ENCODE peak calls at places on chromosomes 3 and 15, in five cellular contexts. One of them, this sample, is unnamed.

GRCh38 chr3:186432189-186432588 is 70.2 kb upstream of the DGKG start:
- DNase-seq in heart left ventricle: no peak
- DNase-seq in GM20000: peak; percentile 38
- DNase-seq in spleen: no peak
- DNase-seq in osteoblast: peak; percentile 79
- DNase-seq in this sample: no peak

GRCh38 chr3:141939759-141940158 is 63.3 kb downstream of the ATP1B3 start:
- DNase-seq in heart left ventricle: no peak
- DNase-seq in GM20000: no peak
- DNase-seq in spleen: peak; percentile 32
- DNase-seq in osteoblast: no peak
- DNase-seq in this sample: no peak

GRCh38 chr3:140553591-140553990 is 124.3 kb upstream of the TRIM42 start:
- DNase-seq in heart left ventricle: no peak
- DNase-seq in GM20000: no peak
- DNase-seq in spleen: no peak
- DNase-seq in osteoblast: no peak
- DNase-seq in this sample: no peak

GRCh38 chr3:156131241-156131640 is 10.9 kb downstream of the KCNAB1 start:
- DNase-seq in heart left ventricle: no peak
- DNase-seq in GM20000: no peak
- DNase-seq in spleen: no peak
- DNase-seq in osteoblast: no peak
- DNase-seq in this sample: no peak

GRCh38 chr3:169146112-169146665 is 517.3 kb downstream of the MECOM start:
- DNase-seq in heart left ventricle: peak; percentile 59
- DNase-seq in GM20000: peak; percentile 7
- DNase-seq in spleen: peak; percentile 83
- DNase-seq in osteoblast: no peak
- DNase-seq in this sample: peak; percentile 20

GRCh38 chr15:91737419-91737818 is 116.1 kb upstream of the SLCO3A1 start:
- DNase-seq in heart left ventricle: no peak
- DNase-seq in GM20000: no peak
- DNase-seq in spleen: no peak
- DNase-seq in osteoblast: no peak
- DNase-seq in this sample: no peak

GRCh38 chr15:43930079-43930478 is 103.3 kb downstream of the WDR76 start:
- DNase-seq in heart left ventricle: no peak
- DNase-seq in GM20000: no peak
- DNase-seq in spleen: peak; percentile 28
- DNase-seq in osteoblast: no peak
- DNase-seq in this sample: no peak

GRCh38 chr3:123321806-123322205 is 120.1 kb downstream of the SEC22A start:
- DNase-seq in heart left ventricle: no peak
- DNase-seq in GM20000: no peak
- DNase-seq in spleen: peak; percentile 52
- DNase-seq in osteoblast: peak; percentile 44
- DNase-seq in this sample: no peak

GRCh38 chr15:57570994-57571393 is 20.7 kb upstream of the MYZAP start:
- DNase-seq in heart left ventricle: no peak
- DNase-seq in GM20000: no peak
- DNase-seq in spleen: no peak
- DNase-seq in osteoblast: peak; percentile 54
- DNase-seq in this sample: no peak

GRCh38 chr3:125051715-125052581 is 3.8 kb downstream of the HEG1 start:
- DNase-seq in heart left ventricle: peak; percentile 70
- DNase-seq in GM20000: peak; percentile 79
- DNase-seq in spleen: peak; percentile 82
- DNase-seq in osteoblast: peak; percentile 96
- DNase-seq in this sample: no peak

GRCh38 chr3:96776818-96777217 is 37.6 kb upstream of the EPHA6 start:
- DNase-seq in heart left ventricle: no peak
- DNase-seq in GM20000: no peak
- DNase-seq in spleen: no peak
- DNase-seq in osteoblast: no peak
- DNase-seq in this sample: no peak

GRCh38 chr15:69626095-69627066 is 173.8 kb downstream of the RPLP1 start:
- DNase-seq in heart left ventricle: no peak
- DNase-seq in GM20000: no peak
- DNase-seq in spleen: no peak
- DNase-seq in osteoblast: no peak
- DNase-seq in this sample: no peak

GRCh38 chr3:47394140-47394855 is 13.5 kb downstream of the PTPN23 start:
- DNase-seq in heart left ventricle: no peak
- DNase-seq in GM20000: no peak
- DNase-seq in spleen: no peak
- DNase-seq in osteoblast: no peak
- DNase-seq in this sample: no peak

GRCh38 chr3:134473868-134474546 is 11.8 kb downstream of the ANAPC13 start:
- DNase-seq in heart left ventricle: peak; percentile 77
- DNase-seq in GM20000: peak; percentile 47
- DNase-seq in spleen: no peak
- DNase-seq in osteoblast: no peak
- DNase-seq in this sample: peak; percentile 87

GRCh38 chr3:102248981-102249705 is 185.7 kb upstream of the ZPLD1 start:
- DNase-seq in heart left ventricle: no peak
- DNase-seq in GM20000: no peak
- DNase-seq in spleen: no peak
- DNase-seq in osteoblast: no peak
- DNase-seq in this sample: no peak

GRCh38 chr3:195080571-195081141 is 190.3 kb downstream of the XXYLT1 start:
- DNase-seq in heart left ventricle: peak; percentile 76
- DNase-seq in GM20000: no peak
- DNase-seq in spleen: peak; percentile 75
- DNase-seq in osteoblast: no peak
- DNase-seq in this sample: no peak

GRCh38 chr15:72011291-72011940 is 106.5 kb downstream of the MYO9A start:
- DNase-seq in heart left ventricle: no peak
- DNase-seq in GM20000: no peak
- DNase-seq in spleen: no peak
- DNase-seq in osteoblast: no peak
- DNase-seq in this sample: no peak

GRCh38 chr15:96336643-96337353 is 6.3 kb downstream of the NR2F2 start:
- DNase-seq in heart left ventricle: no peak
- DNase-seq in GM20000: no peak
- DNase-seq in spleen: no peak
- DNase-seq in osteoblast: peak; percentile 64
- DNase-seq in this sample: no peak

GRCh38 chr3:144060881-144061280 is 89.3 kb downstream of the DIPK2A start:
- DNase-seq in heart left ventricle: no peak
- DNase-seq in GM20000: no peak
- DNase-seq in spleen: no peak
- DNase-seq in osteoblast: no peak
- DNase-seq in this sample: no peak

GRCh38 chr15:37789881-37790280 is 144.6 kb upstream of the TMCO5A start:
- DNase-seq in heart left ventricle: no peak
- DNase-seq in GM20000: no peak
- DNase-seq in spleen: no peak
- DNase-seq in osteoblast: no peak
- DNase-seq in this sample: no peak

GRCh38 chr3:141355242-141355641 is 13.1 kb upstream of the ZBTB38 start:
- DNase-seq in heart left ventricle: no peak
- DNase-seq in GM20000: no peak
- DNase-seq in spleen: no peak
- DNase-seq in osteoblast: no peak
- DNase-seq in this sample: no peak

GRCh38 chr3:16236856-16237393 is 27.8 kb downstream of the DPH3 start:
- DNase-seq in heart left ventricle: no peak
- DNase-seq in GM20000: no peak
- DNase-seq in spleen: no peak
- DNase-seq in osteoblast: no peak
- DNase-seq in this sample: no peak

GRCh38 chr15:40871749-40872617 is 2.1 kb downstream of the RHOV start:
- DNase-seq in heart left ventricle: no peak
- DNase-seq in GM20000: peak; percentile 84
- DNase-seq in spleen: no peak
- DNase-seq in osteoblast: no peak
- DNase-seq in this sample: no peak

GRCh38 chr15:100597862-100598261 is 4.1 kb downstream of the LINS1 start:
- DNase-seq in heart left ventricle: no peak
- DNase-seq in GM20000: no peak
- DNase-seq in spleen: no peak
- DNase-seq in osteoblast: no peak
- DNase-seq in this sample: no peak

GRCh38 chr15:46442901-46443590 is 808.2 kb downstream of the SQOR start:
- DNase-seq in heart left ventricle: no peak
- DNase-seq in GM20000: no peak
- DNase-seq in spleen: no peak
- DNase-seq in osteoblast: no peak
- DNase-seq in this sample: no peak

GRCh38 chr15:35649575-35649974 is 103.6 kb upstream of the DPH6 start:
- DNase-seq in heart left ventricle: no peak
- DNase-seq in GM20000: no peak
- DNase-seq in spleen: no peak
- DNase-seq in osteoblast: no peak
- DNase-seq in this sample: no peak

GRCh38 chr3:80733522-80734176 is 965.9 kb upstream of the ROBO1 start:
- DNase-seq in heart left ventricle: no peak
- DNase-seq in GM20000: no peak
- DNase-seq in spleen: no peak
- DNase-seq in osteoblast: no peak
- DNase-seq in this sample: no peak

GRCh38 chr3:166837535-166837934 is 542.6 kb downstream of the ZBBX start:
- DNase-seq in heart left ventricle: no peak
- DNase-seq in GM20000: no peak
- DNase-seq in spleen: no peak
- DNase-seq in osteoblast: no peak
- DNase-seq in this sample: no peak
- TF ChIP-seq CTCF in heart left ventricle: no peak
- TF ChIP-seq CTCF in GM20000: peak; percentile 35
- TF ChIP-seq CTCF in spleen: peak; percentile 36
- TF ChIP-seq CTCF in osteoblast: no peak
- TF ChIP-seq CTCF in this sample: peak; percentile 41

GRCh38 chr3:49930922-49931321 is 1.3 kb upstream of the MON1A start:
- DNase-seq in heart left ventricle: no peak
- DNase-seq in GM20000: no peak
- DNase-seq in spleen: no peak
- DNase-seq in osteoblast: peak; percentile 64
- DNase-seq in this sample: no peak

GRCh38 chr3:49927798-49928197 is 1.8 kb downstream of the MON1A start:
- DNase-seq in heart left ventricle: no peak
- DNase-seq in GM20000: no peak
- DNase-seq in spleen: no peak
- DNase-seq in osteoblast: peak; percentile 2
- DNase-seq in this sample: no peak

GRCh38 chr3:49928511-49929017 is 1.0 kb downstream of the MON1A start:
- DNase-seq in heart left ventricle: no peak
- DNase-seq in GM20000: no peak
- DNase-seq in spleen: no peak
- DNase-seq in osteoblast: no peak
- DNase-seq in this sample: no peak

GRCh38 chr3:49930241-49930690 is 655 bp upstream of the MON1A start:
- DNase-seq in heart left ventricle: no peak
- DNase-seq in GM20000: no peak
- DNase-seq in spleen: no peak
- DNase-seq in osteoblast: peak; percentile 51
- DNase-seq in this sample: no peak

DNA sequence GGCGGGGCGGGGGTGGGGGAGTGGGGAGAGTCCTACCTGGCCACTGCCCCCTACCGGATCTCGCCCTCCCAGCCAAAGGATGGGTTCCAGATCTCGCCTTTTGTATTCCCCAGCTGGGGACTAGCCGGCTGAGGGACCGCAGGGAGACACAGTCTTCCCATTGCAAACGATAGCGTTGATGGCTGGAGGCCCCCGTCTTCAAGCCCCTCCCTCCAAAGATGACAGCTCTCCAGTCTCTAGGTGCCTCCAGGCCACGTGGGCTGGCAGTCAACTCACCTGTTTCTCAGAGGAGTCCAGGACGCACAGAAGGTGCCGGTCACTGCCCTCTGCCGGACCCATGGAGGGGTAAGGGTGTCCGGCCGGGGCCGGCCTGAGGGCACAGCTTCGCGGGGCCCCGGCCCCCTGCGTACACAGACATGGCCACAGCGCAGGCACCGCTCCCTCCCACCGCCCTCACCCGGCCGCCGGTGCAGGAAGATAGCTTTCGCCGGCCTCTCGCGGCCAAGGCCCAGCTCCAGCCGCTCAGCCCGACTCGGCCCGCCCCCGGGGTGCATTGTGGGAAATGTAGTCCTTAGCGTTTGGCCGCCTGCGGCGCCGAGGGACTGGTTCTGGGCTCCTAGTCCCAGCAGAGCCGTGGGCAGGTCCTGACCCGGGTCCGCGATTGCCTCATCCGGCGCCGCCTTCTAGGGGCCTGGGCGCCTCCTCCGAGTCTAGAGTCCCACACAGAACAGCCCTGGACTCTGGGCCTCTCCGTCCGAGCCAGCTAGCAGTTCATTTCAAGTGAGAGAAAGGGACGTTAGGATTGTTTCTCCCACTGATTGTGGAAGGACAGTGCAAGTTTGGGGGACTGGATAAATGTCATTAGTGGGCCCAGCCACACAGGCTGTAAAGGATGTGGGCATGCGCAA is at the start of gene MON1A:
- DNase-seq in heart left ventricle: peak; percentile 97
- DNase-seq in GM20000: peak; percentile 89
- DNase-seq in spleen: peak; percentile 99
- DNase-seq in osteoblast: peak; percentile 96
- DNase-seq in this sample: peak; percentile 85
- TF ChIP-seq CTCF in heart left ventricle: peak; percentile 22
- TF ChIP-seq CTCF in GM20000: peak; percentile 22
- TF ChIP-seq CTCF in spleen: peak; percentile 13
- TF ChIP-seq CTCF in osteoblast: no peak
- TF ChIP-seq CTCF in this sample: peak; percentile 22

DNA sequence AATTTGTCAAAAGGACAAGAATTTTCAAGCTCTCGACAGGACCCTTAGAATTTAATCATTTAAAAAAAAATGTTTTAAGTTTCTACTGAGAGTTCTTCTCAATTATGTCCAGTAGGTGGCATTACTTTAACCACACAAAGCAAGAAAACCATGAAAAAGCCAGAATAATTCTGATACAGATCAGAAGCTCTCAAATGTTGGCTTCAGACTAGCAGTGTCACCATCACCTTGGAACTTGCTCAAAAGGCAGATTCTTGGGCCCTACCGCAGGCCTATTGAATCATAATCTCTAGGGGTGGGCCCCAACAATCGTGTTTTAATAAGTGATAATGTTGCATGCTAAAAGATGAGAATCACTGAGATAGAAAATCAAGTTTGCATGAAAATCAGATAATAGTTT is 99.5 kb upstream of the KCNMB2 start:
- DNase-seq in heart left ventricle: no peak
- DNase-seq in GM20000: peak; percentile 50
- DNase-seq in spleen: no peak
- DNase-seq in osteoblast: peak; percentile 70
- DNase-seq in this sample: no peak
- TF ChIP-seq CTCF in heart left ventricle: peak; percentile 49
- TF ChIP-seq CTCF in GM20000: peak; percentile 13
- TF ChIP-seq CTCF in spleen: peak; percentile 52
- TF ChIP-seq CTCF in osteoblast: peak; percentile 72
- TF ChIP-seq CTCF in this sample: peak; percentile 95

DNA sequence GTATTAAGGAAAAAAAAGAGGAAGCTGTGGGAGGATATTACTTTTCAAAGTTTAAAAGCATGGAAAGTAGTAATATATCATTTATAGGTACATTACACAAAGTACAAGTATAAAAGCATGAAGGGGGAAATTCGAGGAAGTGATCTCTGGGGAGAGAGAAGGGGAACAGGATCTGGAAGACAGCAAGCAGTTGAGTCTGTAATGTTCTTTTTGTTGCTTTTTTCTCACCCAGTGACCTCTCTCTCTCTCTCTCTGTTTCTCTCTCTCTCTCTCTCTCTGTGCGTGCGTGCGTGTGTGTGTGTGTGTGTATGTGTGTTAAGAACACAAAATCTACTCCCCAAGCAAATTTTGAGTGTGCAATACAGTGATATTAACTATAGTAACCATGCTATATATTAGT is 10.3 kb downstream of the C3orf20 start:
- DNase-seq in heart left ventricle: no peak
- DNase-seq in GM20000: no peak
- DNase-seq in spleen: no peak
- DNase-seq in osteoblast: no peak
- DNase-seq in this sample: no peak
- TF ChIP-seq CTCF in heart left ventricle: no peak
- TF ChIP-seq CTCF in GM20000: no peak
- TF ChIP-seq CTCF in spleen: no peak
- TF ChIP-seq CTCF in osteoblast: no peak
- TF ChIP-seq CTCF in this sample: no peak